ENCODE peak calls at places on chromosomes 13 and 19, in nine cellular contexts. One of them, this sample, is unnamed.

GRCh38 chr13:32427852-32428580 is at the start of gene N4BP2L1:
- DNase-seq in epithelial cell of esophagus: peak
- DNase-seq in astrocyte of the spinal cord: peak
- DNase-seq in heart right ventricle: peak
- DNase-seq in esophagus squamous epithelium: peak
- DNase-seq in cardiac fibroblast: peak
- DNase-seq in kidney epithelial cell: no peak
- DNase-seq in Peyer's patch: peak
- DNase-seq in tibial nerve: peak
- DNase-seq in this sample: no peak

GRCh38 chr13:113907637-113908617 is 44.1 kb upstream of the GAS6 start:
- DNase-seq in epithelial cell of esophagus: peak
- DNase-seq in astrocyte of the spinal cord: peak
- DNase-seq in heart right ventricle: no peak
- DNase-seq in esophagus squamous epithelium: no peak
- DNase-seq in cardiac fibroblast: peak
- DNase-seq in kidney epithelial cell: peak
- DNase-seq in Peyer's patch: no peak
- DNase-seq in tibial nerve: no peak
- DNase-seq in this sample: peak

GRCh38 chr13:57408312-57408711 is 223.2 kb upstream of the PCDH17 start:
- DNase-seq in epithelial cell of esophagus: no peak
- DNase-seq in astrocyte of the spinal cord: no peak
- DNase-seq in heart right ventricle: no peak
- DNase-seq in esophagus squamous epithelium: no peak
- DNase-seq in cardiac fibroblast: no peak
- DNase-seq in kidney epithelial cell: no peak
- DNase-seq in Peyer's patch: no peak
- DNase-seq in tibial nerve: no peak
- DNase-seq in this sample: no peak

GRCh38 chr13:112972867-112973576 is 4.0 kb downstream of the MCF2L start:
- DNase-seq in epithelial cell of esophagus: no peak
- DNase-seq in astrocyte of the spinal cord: no peak
- DNase-seq in heart right ventricle: no peak
- DNase-seq in esophagus squamous epithelium: no peak
- DNase-seq in cardiac fibroblast: no peak
- DNase-seq in kidney epithelial cell: no peak
- DNase-seq in Peyer's patch: no peak
- DNase-seq in tibial nerve: no peak
- DNase-seq in this sample: no peak

GRCh38 chr13:87274209-87274819 is 396.9 kb upstream of the SLITRK5 start:
- DNase-seq in epithelial cell of esophagus: peak
- DNase-seq in astrocyte of the spinal cord: peak
- DNase-seq in heart right ventricle: peak
- DNase-seq in esophagus squamous epithelium: no peak
- DNase-seq in cardiac fibroblast: peak
- DNase-seq in kidney epithelial cell: peak
- DNase-seq in Peyer's patch: peak
- DNase-seq in tibial nerve: no peak
- DNase-seq in this sample: no peak

GRCh38 chr19:5623397-5624153 is 692 bp downstream of the SAFB start:
- DNase-seq in epithelial cell of esophagus: no peak
- DNase-seq in astrocyte of the spinal cord: no peak
- DNase-seq in heart right ventricle: peak
- DNase-seq in esophagus squamous epithelium: no peak
- DNase-seq in cardiac fibroblast: no peak
- DNase-seq in kidney epithelial cell: no peak
- DNase-seq in Peyer's patch: peak
- DNase-seq in tibial nerve: no peak
- DNase-seq in this sample: no peak

GRCh38 chr13:22505489-22505888 is 675.3 kb upstream of the SGCG start:
- DNase-seq in epithelial cell of esophagus: no peak
- DNase-seq in astrocyte of the spinal cord: peak
- DNase-seq in heart right ventricle: no peak
- DNase-seq in esophagus squamous epithelium: no peak
- DNase-seq in cardiac fibroblast: peak
- DNase-seq in kidney epithelial cell: no peak
- DNase-seq in Peyer's patch: no peak
- DNase-seq in tibial nerve: no peak
- DNase-seq in this sample: no peak

GRCh38 chr13:23074054-23074805 is 106.5 kb upstream of the SGCG start:
- DNase-seq in epithelial cell of esophagus: no peak
- DNase-seq in astrocyte of the spinal cord: no peak
- DNase-seq in heart right ventricle: no peak
- DNase-seq in esophagus squamous epithelium: no peak
- DNase-seq in cardiac fibroblast: no peak
- DNase-seq in kidney epithelial cell: no peak
- DNase-seq in Peyer's patch: no peak
- DNase-seq in tibial nerve: no peak
- DNase-seq in this sample: no peak

GRCh38 chr19:35483089-35483488 is 7.2 kb downstream of the KRTDAP start:
- DNase-seq in epithelial cell of esophagus: no peak
- DNase-seq in astrocyte of the spinal cord: no peak
- DNase-seq in heart right ventricle: no peak
- DNase-seq in esophagus squamous epithelium: no peak
- DNase-seq in cardiac fibroblast: no peak
- DNase-seq in kidney epithelial cell: no peak
- DNase-seq in Peyer's patch: no peak
- DNase-seq in tibial nerve: no peak
- DNase-seq in this sample: no peak

GRCh38 chr19:35478794-35479193 is 11.5 kb downstream of the KRTDAP start:
- DNase-seq in epithelial cell of esophagus: no peak
- DNase-seq in astrocyte of the spinal cord: no peak
- DNase-seq in heart right ventricle: no peak
- DNase-seq in esophagus squamous epithelium: no peak
- DNase-seq in cardiac fibroblast: no peak
- DNase-seq in kidney epithelial cell: no peak
- DNase-seq in Peyer's patch: no peak
- DNase-seq in tibial nerve: no peak
- DNase-seq in this sample: no peak

GRCh38 chr19:35474104-35474503 is 16.2 kb downstream of the KRTDAP start:
- DNase-seq in epithelial cell of esophagus: no peak
- DNase-seq in astrocyte of the spinal cord: no peak
- DNase-seq in heart right ventricle: no peak
- DNase-seq in esophagus squamous epithelium: no peak
- DNase-seq in cardiac fibroblast: no peak
- DNase-seq in kidney epithelial cell: no peak
- DNase-seq in Peyer's patch: no peak
- DNase-seq in tibial nerve: no peak
- DNase-seq in this sample: no peak

GRCh38 chr19:35476149-35476548 is 14.1 kb downstream of the KRTDAP start:
- DNase-seq in epithelial cell of esophagus: no peak
- DNase-seq in astrocyte of the spinal cord: no peak
- DNase-seq in heart right ventricle: no peak
- DNase-seq in esophagus squamous epithelium: no peak
- DNase-seq in cardiac fibroblast: no peak
- DNase-seq in kidney epithelial cell: no peak
- DNase-seq in Peyer's patch: no peak
- DNase-seq in tibial nerve: no peak
- DNase-seq in this sample: no peak

DNA sequence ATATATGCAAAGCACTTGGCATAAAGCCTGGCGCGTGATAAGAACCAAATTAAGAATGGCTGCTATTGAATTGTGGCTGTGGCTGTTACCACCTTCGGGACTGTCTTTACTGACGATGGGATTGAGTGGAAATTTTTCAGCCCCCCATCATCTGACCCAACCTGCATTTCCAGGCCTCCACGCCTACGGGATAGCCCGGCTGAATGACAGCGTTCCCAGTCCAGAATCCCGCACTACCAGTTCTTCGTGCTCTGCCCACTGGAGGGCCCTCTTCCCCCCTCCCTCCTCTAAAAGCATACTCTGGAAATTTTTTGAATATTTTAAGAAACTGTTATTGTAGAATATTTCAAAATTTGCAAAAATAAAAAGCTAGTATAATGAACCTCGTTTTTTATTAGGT is 11.0 kb downstream of the KRTDAP start:
- DNase-seq in epithelial cell of esophagus: peak
- DNase-seq in astrocyte of the spinal cord: no peak
- DNase-seq in heart right ventricle: no peak
- DNase-seq in esophagus squamous epithelium: no peak
- DNase-seq in cardiac fibroblast: no peak
- DNase-seq in kidney epithelial cell: no peak
- DNase-seq in Peyer's patch: no peak
- DNase-seq in tibial nerve: no peak
- DNase-seq in this sample: no peak
- TF ChIP-seq CTCF in epithelial cell of esophagus: peak
- TF ChIP-seq CTCF in astrocyte of the spinal cord: no peak
- TF ChIP-seq CTCF in heart right ventricle: no peak
- TF ChIP-seq CTCF in esophagus squamous epithelium: no peak
- TF ChIP-seq CTCF in cardiac fibroblast: no peak
- TF ChIP-seq CTCF in kidney epithelial cell: no peak
- TF ChIP-seq CTCF in Peyer's patch: no peak
- TF ChIP-seq CTCF in tibial nerve: no peak
- TF ChIP-seq CTCF in this sample: no peak

DNA sequence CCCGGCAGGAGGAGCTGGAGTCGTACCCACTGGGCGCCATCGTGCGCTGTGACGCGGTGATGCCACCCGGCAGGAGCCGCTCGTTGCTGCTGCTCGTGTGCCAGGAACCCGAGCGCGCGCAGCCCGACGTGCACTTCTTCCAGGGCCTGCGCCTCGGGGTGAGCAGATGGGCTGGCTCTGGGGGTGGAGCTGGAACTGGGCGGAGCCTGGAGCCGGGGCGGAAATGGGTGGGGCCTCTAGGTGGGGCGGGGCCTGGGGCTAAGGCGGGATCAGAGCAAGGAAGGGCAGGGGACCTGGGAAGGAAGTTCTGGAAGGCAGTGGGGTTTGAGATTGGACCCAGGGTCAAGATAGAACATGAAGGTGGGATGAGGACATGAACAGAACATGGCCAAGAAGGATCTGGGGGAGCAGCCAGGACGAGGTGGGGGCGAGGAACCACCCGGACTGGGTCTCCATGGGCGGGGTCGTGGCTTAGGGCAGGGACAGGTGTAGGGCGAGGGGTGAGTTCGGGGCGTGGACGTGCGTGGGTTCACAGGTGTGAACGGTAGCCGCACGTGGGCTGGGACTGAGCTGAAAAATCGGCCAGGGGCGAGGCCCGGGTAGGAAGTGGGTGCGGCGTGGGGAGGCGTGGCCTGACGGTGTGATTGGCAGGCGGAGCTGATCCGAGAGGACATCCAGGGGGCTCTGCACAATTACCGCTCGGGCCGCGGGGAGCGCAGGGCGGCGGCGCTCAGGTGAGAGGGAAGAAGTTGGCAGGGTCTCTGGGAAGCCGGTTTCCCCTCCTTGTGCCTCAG is 4.6 kb downstream of the EPS8L1 start:
- DNase-seq in epithelial cell of esophagus: peak
- DNase-seq in astrocyte of the spinal cord: peak
- DNase-seq in heart right ventricle: peak
- DNase-seq in esophagus squamous epithelium: no peak
- DNase-seq in cardiac fibroblast: peak
- DNase-seq in kidney epithelial cell: no peak
- DNase-seq in Peyer's patch: peak
- DNase-seq in tibial nerve: no peak
- DNase-seq in this sample: no peak
- H3K4me3 ChIP-seq in epithelial cell of esophagus: peak
- H3K4me3 ChIP-seq in astrocyte of the spinal cord: no peak
- H3K4me3 ChIP-seq in heart right ventricle: peak
- H3K4me3 ChIP-seq in esophagus squamous epithelium: peak
- H3K4me3 ChIP-seq in cardiac fibroblast: peak
- H3K4me3 ChIP-seq in kidney epithelial cell: peak
- H3K4me3 ChIP-seq in Peyer's patch: peak
- H3K4me3 ChIP-seq in tibial nerve: no peak
- H3K4me3 ChIP-seq in this sample: peak

GRCh38 chr13:47983070-47983469 is 18.0 kb downstream of the SUCLA2 start:
- DNase-seq in epithelial cell of esophagus: no peak
- DNase-seq in astrocyte of the spinal cord: no peak
- DNase-seq in heart right ventricle: no peak
- DNase-seq in esophagus squamous epithelium: no peak
- DNase-seq in cardiac fibroblast: no peak
- DNase-seq in kidney epithelial cell: no peak
- DNase-seq in Peyer's patch: no peak
- DNase-seq in tibial nerve: no peak
- DNase-seq in this sample: no peak
- TF ChIP-seq CTCF in epithelial cell of esophagus: no peak
- TF ChIP-seq CTCF in astrocyte of the spinal cord: no peak
- TF ChIP-seq CTCF in heart right ventricle: no peak
- TF ChIP-seq CTCF in esophagus squamous epithelium: no peak
- TF ChIP-seq CTCF in cardiac fibroblast: no peak
- TF ChIP-seq CTCF in kidney epithelial cell: no peak
- TF ChIP-seq CTCF in Peyer's patch: no peak
- TF ChIP-seq CTCF in tibial nerve: no peak
- TF ChIP-seq CTCF in this sample: no peak

GRCh38 chr13:79485014-79485441 is 4.1 kb downstream of the NDFIP2 start:
- DNase-seq in epithelial cell of esophagus: peak
- DNase-seq in astrocyte of the spinal cord: peak
- DNase-seq in heart right ventricle: no peak
- DNase-seq in esophagus squamous epithelium: no peak
- DNase-seq in cardiac fibroblast: peak
- DNase-seq in kidney epithelial cell: peak
- DNase-seq in Peyer's patch: peak
- DNase-seq in tibial nerve: no peak
- DNase-seq in this sample: peak

GRCh38 chr13:79480954-79481684 is at the start of gene NDFIP2:
- DNase-seq in epithelial cell of esophagus: peak
- DNase-seq in astrocyte of the spinal cord: peak
- DNase-seq in heart right ventricle: peak
- DNase-seq in esophagus squamous epithelium: peak
- DNase-seq in cardiac fibroblast: peak
- DNase-seq in kidney epithelial cell: peak
- DNase-seq in Peyer's patch: peak
- DNase-seq in tibial nerve: peak
- DNase-seq in this sample: peak

GRCh38 chr13:79483302-79483701 is 2.3 kb downstream of the NDFIP2 start:
- DNase-seq in epithelial cell of esophagus: peak
- DNase-seq in astrocyte of the spinal cord: peak
- DNase-seq in heart right ventricle: no peak
- DNase-seq in esophagus squamous epithelium: no peak
- DNase-seq in cardiac fibroblast: peak
- DNase-seq in kidney epithelial cell: no peak
- DNase-seq in Peyer's patch: no peak
- DNase-seq in tibial nerve: no peak
- DNase-seq in this sample: peak

GRCh38 chr13:79481685-79482052 is 714 bp downstream of the NDFIP2 start:
- DNase-seq in epithelial cell of esophagus: peak
- DNase-seq in astrocyte of the spinal cord: no peak
- DNase-seq in heart right ventricle: no peak
- DNase-seq in esophagus squamous epithelium: no peak
- DNase-seq in cardiac fibroblast: no peak
- DNase-seq in kidney epithelial cell: no peak
- DNase-seq in Peyer's patch: peak
- DNase-seq in tibial nerve: no peak
- DNase-seq in this sample: no peak

DNA sequence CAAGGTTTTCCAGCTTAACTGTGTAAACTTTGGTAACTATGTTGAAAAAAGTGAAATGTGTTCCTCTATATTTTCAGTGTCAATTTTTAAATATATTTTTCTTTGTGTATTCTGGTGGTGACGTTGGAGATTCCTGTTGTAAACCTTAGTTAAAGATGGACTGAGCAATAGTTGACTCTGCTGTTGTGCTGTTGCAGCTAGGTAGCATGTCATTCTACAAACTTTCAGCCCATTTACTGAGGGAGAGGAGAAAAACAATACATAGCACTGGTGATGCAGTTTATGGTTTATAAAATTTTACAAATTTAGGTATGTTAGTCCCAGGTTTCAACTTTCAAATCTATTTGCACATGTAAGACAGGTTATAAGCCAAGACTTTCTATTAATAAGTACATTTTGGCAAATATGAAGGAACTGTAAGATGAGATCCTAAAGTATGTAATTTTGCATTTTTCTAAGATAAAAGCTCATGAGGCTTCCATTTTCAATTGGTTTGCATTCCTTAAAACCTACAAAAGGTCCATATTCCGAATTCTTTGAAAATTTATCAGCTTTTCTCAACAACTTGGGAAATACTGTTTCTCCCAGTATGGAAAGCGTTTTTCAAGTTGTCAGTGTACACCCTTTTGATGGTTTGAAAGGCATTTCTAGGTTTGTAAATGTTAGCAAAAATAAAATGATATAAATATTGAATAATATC is 1.5 kb downstream of the NDFIP2 start:
- DNase-seq in epithelial cell of esophagus: no peak
- DNase-seq in astrocyte of the spinal cord: peak
- DNase-seq in heart right ventricle: no peak
- DNase-seq in esophagus squamous epithelium: no peak
- DNase-seq in cardiac fibroblast: peak
- DNase-seq in kidney epithelial cell: no peak
- DNase-seq in Peyer's patch: no peak
- DNase-seq in tibial nerve: no peak
- DNase-seq in this sample: no peak
- H3K4me3 ChIP-seq in epithelial cell of esophagus: peak
- H3K4me3 ChIP-seq in astrocyte of the spinal cord: peak
- H3K4me3 ChIP-seq in heart right ventricle: peak
- H3K4me3 ChIP-seq in esophagus squamous epithelium: peak
- H3K4me3 ChIP-seq in cardiac fibroblast: peak
- H3K4me3 ChIP-seq in kidney epithelial cell: peak
- H3K4me3 ChIP-seq in Peyer's patch: peak
- H3K4me3 ChIP-seq in tibial nerve: no peak
- H3K4me3 ChIP-seq in this sample: peak

This sample was measured in HFF-Myc.